ENCODE peak calls at places on chromosome 1, in five cellular contexts. One of them, this sample, is unnamed.

GRCh38 chr1:208028526-208028925 is 117.6 kb upstream of the CD34 start:
- DNase-seq in stimulated activated CD4-positive, alpha-beta T cell treated with anti-CD3 and anti-CD28 coated beads, Interleukin-12 subunit alpha, Interleukin-12 subunit beta, amount 100 ng/mL, for 48 hours: no peak
- DNase-seq in T-helper 1 cell: no peak
- DNase-seq in AG09319: no peak
- DNase-seq in germinal center: no peak
- DNase-seq in this sample: no peak

GRCh38 chr1:90708826-90709225 is 8.3 kb downstream of the BARHL2 start:
- DNase-seq in germinal center: no peak
- DNase-seq in T-helper 1 cell: no peak
- DNase-seq in stimulated activated CD4-positive, alpha-beta T cell treated with anti-CD3 and anti-CD28 coated beads, Interleukin-12 subunit alpha, Interleukin-12 subunit beta, amount 100 ng/mL, for 48 hours: no peak
- DNase-seq in AG09319: no peak
- DNase-seq in this sample: no peak

GRCh38 chr1:171434717-171435346 is 50.5 kb upstream of the PRRC2C start:
- DNase-seq in AG09319: peak
- DNase-seq in stimulated activated CD4-positive, alpha-beta T cell treated with anti-CD3 and anti-CD28 coated beads, Interleukin-12 subunit alpha, Interleukin-12 subunit beta, amount 100 ng/mL, for 48 hours: no peak
- DNase-seq in germinal center: no peak
- DNase-seq in T-helper 1 cell: peak
- DNase-seq in this sample: no peak

GRCh38 chr1:91913018-91913417 is 27.1 kb upstream of the TGFBR3 start:
- DNase-seq in stimulated activated CD4-positive, alpha-beta T cell treated with anti-CD3 and anti-CD28 coated beads, Interleukin-12 subunit alpha, Interleukin-12 subunit beta, amount 100 ng/mL, for 48 hours: no peak
- DNase-seq in T-helper 1 cell: no peak
- DNase-seq in germinal center: no peak
- DNase-seq in AG09319: no peak
- DNase-seq in this sample: no peak

GRCh38 chr1:181112071-181112929 is 23.8 kb downstream of the IER5 start:
- DNase-seq in stimulated activated CD4-positive, alpha-beta T cell treated with anti-CD3 and anti-CD28 coated beads, Interleukin-12 subunit alpha, Interleukin-12 subunit beta, amount 100 ng/mL, for 48 hours: no peak
- DNase-seq in germinal center: no peak
- DNase-seq in AG09319: peak
- DNase-seq in T-helper 1 cell: no peak
- DNase-seq in this sample: peak

GRCh38 chr1:107365874-107366273 is 225.0 kb downstream of the NTNG1 start:
- DNase-seq in germinal center: no peak
- DNase-seq in AG09319: no peak
- DNase-seq in stimulated activated CD4-positive, alpha-beta T cell treated with anti-CD3 and anti-CD28 coated beads, Interleukin-12 subunit alpha, Interleukin-12 subunit beta, amount 100 ng/mL, for 48 hours: no peak
- DNase-seq in T-helper 1 cell: no peak
- DNase-seq in this sample: no peak

GRCh38 chr1:230570724-230571390 is 71.4 kb upstream of the COG2 start:
- DNase-seq in stimulated activated CD4-positive, alpha-beta T cell treated with anti-CD3 and anti-CD28 coated beads, Interleukin-12 subunit alpha, Interleukin-12 subunit beta, amount 100 ng/mL, for 48 hours: no peak
- DNase-seq in AG09319: no peak
- DNase-seq in germinal center: no peak
- DNase-seq in T-helper 1 cell: no peak
- DNase-seq in this sample: no peak

GRCh38 chr1:85321237-85321964 is 45.0 kb upstream of the BCL10 start:
- DNase-seq in T-helper 1 cell: peak
- DNase-seq in stimulated activated CD4-positive, alpha-beta T cell treated with anti-CD3 and anti-CD28 coated beads, Interleukin-12 subunit alpha, Interleukin-12 subunit beta, amount 100 ng/mL, for 48 hours: peak
- DNase-seq in germinal center: no peak
- DNase-seq in AG09319: no peak
- DNase-seq in this sample: no peak

GRCh38 chr1:17551755-17552234 is 12.3 kb downstream of the ARHGEF10L start:
- DNase-seq in AG09319: no peak
- DNase-seq in T-helper 1 cell: no peak
- DNase-seq in germinal center: no peak
- DNase-seq in stimulated activated CD4-positive, alpha-beta T cell treated with anti-CD3 and anti-CD28 coated beads, Interleukin-12 subunit alpha, Interleukin-12 subunit beta, amount 100 ng/mL, for 48 hours: no peak
- DNase-seq in this sample: no peak

GRCh38 chr1:20154306-20154831 is 15.2 kb downstream of the PLA2G2F start:
- DNase-seq in T-helper 1 cell: peak
- DNase-seq in stimulated activated CD4-positive, alpha-beta T cell treated with anti-CD3 and anti-CD28 coated beads, Interleukin-12 subunit alpha, Interleukin-12 subunit beta, amount 100 ng/mL, for 48 hours: no peak
- DNase-seq in germinal center: no peak
- DNase-seq in AG09319: no peak
- DNase-seq in this sample: no peak

GRCh38 chr1:228081578-228082259 is 789 bp upstream of the ARF1 start:
- DNase-seq in stimulated activated CD4-positive, alpha-beta T cell treated with anti-CD3 and anti-CD28 coated beads, Interleukin-12 subunit alpha, Interleukin-12 subunit beta, amount 100 ng/mL, for 48 hours: no peak
- DNase-seq in AG09319: no peak
- DNase-seq in T-helper 1 cell: no peak
- DNase-seq in germinal center: no peak
- DNase-seq in this sample: no peak

GRCh38 chr1:162676767-162677166 is 44.5 kb downstream of the DDR2 start:
- DNase-seq in T-helper 1 cell: no peak
- DNase-seq in AG09319: no peak
- DNase-seq in stimulated activated CD4-positive, alpha-beta T cell treated with anti-CD3 and anti-CD28 coated beads, Interleukin-12 subunit alpha, Interleukin-12 subunit beta, amount 100 ng/mL, for 48 hours: no peak
- DNase-seq in germinal center: no peak
- DNase-seq in this sample: no peak

GRCh38 chr1:201903135-201903534 is 14.4 kb downstream of the SHISA4 start:
- DNase-seq in germinal center: no peak
- DNase-seq in T-helper 1 cell: no peak
- DNase-seq in stimulated activated CD4-positive, alpha-beta T cell treated with anti-CD3 and anti-CD28 coated beads, Interleukin-12 subunit alpha, Interleukin-12 subunit beta, amount 100 ng/mL, for 48 hours: no peak
- DNase-seq in AG09319: no peak
- DNase-seq in this sample: no peak

GRCh38 chr1:41621256-41621655 is 136.8 kb upstream of the EDN2 start:
- DNase-seq in AG09319: no peak
- DNase-seq in germinal center: no peak
- DNase-seq in stimulated activated CD4-positive, alpha-beta T cell treated with anti-CD3 and anti-CD28 coated beads, Interleukin-12 subunit alpha, Interleukin-12 subunit beta, amount 100 ng/mL, for 48 hours: no peak
- DNase-seq in T-helper 1 cell: no peak
- DNase-seq in this sample: no peak

GRCh38 chr1:234528073-234528865 is 49.3 kb upstream of the TARBP1 start:
- DNase-seq in T-helper 1 cell: no peak
- DNase-seq in germinal center: no peak
- DNase-seq in stimulated activated CD4-positive, alpha-beta T cell treated with anti-CD3 and anti-CD28 coated beads, Interleukin-12 subunit alpha, Interleukin-12 subunit beta, amount 100 ng/mL, for 48 hours: no peak
- DNase-seq in AG09319: no peak
- DNase-seq in this sample: no peak

GRCh38 chr1:177023710-177024109 is 140.8 kb downstream of the ASTN1 start:
- DNase-seq in T-helper 1 cell: no peak
- DNase-seq in AG09319: no peak
- DNase-seq in stimulated activated CD4-positive, alpha-beta T cell treated with anti-CD3 and anti-CD28 coated beads, Interleukin-12 subunit alpha, Interleukin-12 subunit beta, amount 100 ng/mL, for 48 hours: no peak
- DNase-seq in germinal center: no peak
- DNase-seq in this sample: no peak